ENCODE peak calls at places on chromosomes 1 and 21, in ten cellular contexts. B is T-helper 2 cell; O is NCI-H1092; R is fibroblast of pulmonary artery; S is psoas muscle; X is tibial artery; E is stimulated activated naive B cell treated with anti-CD40 and anti-IgM and Interleukin-4, amounts not matched to agents 10 μg/mL and 1 μg/mL and 100 μg/mL, for 72 hours; P is RPMI7951; T is activated CD4-positive, alpha-beta memory T cell treated with anti-CD3 and anti-CD28 coated beads, Interleukin-2, amount 10 ng/mL, durations not matched to agents 7 days and 5 days; K is smooth muscle cell of the brain vasculature. Q is an unnamed sample.

GRCh38 chr1:44890007-44890406 is 47.0 kb upstream of the PTCH2 start:
- DNase-seq in B (no peak), S (no peak), K (no peak), X (no peak), P (no peak), T (no peak), R (no peak), E (no peak), O (no peak), Q (no peak)

GRCh38 chr1:35319988-35320713 is 51.6 kb downstream of the ZMYM4 start:
- DNase-seq in S (no peak), K (no peak), O (no peak), E (no peak), B (no peak), T (no peak), R (peak; percentile 62), P (peak; percentile 12), X (no peak), Q (no peak)

GRCh38 chr1:66925944-66926343 is 1.2 kb downstream of the MIER1 start:
- DNase-seq in E (no peak), S (no peak), O (no peak), K (no peak), R (no peak), P (peak; percentile 54), X (no peak), T (no peak), B (no peak), Q (no peak)

GRCh38 chr1:185338719-185339622 is 21.9 kb upstream of the IVNS1ABP start:
- DNase-seq in O (no peak), E (peak; percentile 51), S (no peak), R (peak; percentile 48), P (peak; percentile 60), B (no peak), X (peak; percentile 49), T (peak; percentile 80), K (no peak), Q (no peak)

GRCh38 chr1:94951509-94952208 is 24.7 kb upstream of the CNN3 start:
- DNase-seq in R (no peak), O (no peak), P (peak; percentile 75), S (no peak), T (no peak), B (no peak), E (no peak), K (no peak), X (no peak), Q (no peak)

GRCh38 chr1:109181085-109181806 is 32.5 kb upstream of the SARS1 start:
- DNase-seq in E (no peak), S (no peak), O (no peak), K (no peak), R (peak; percentile 23), X (no peak), P (no peak), T (no peak), B (no peak), Q (no peak)

GRCh38 chr1:214216779-214217178 is 64.2 kb upstream of the SMYD2 start:
- DNase-seq in K (no peak), X (no peak), P (no peak), T (no peak), S (no peak), O (no peak), R (no peak), E (no peak), B (no peak), Q (no peak)

GRCh38 chr1:61588736-61589381 is 136.1 kb downstream of the TM2D1 start:
- DNase-seq in K (peak; percentile 46), R (peak; percentile 75), X (no peak), B (peak; percentile 39), P (peak; percentile 40), E (peak; percentile 35), T (peak; percentile 63), S (peak; percentile 61), O (peak; percentile 47), Q (peak; percentile 75)

GRCh38 chr1:1426961-1427934 is 6.2 kb upstream of the ANKRD65 start:
- DNase-seq in X (no peak), E (no peak), T (no peak), B (no peak), P (no peak), S (no peak), O (no peak), R (no peak), K (no peak), Q (no peak)

GRCh38 chr1:245579881-245580280 is 425.1 kb downstream of the KIF26B start:
- DNase-seq in R (no peak), T (no peak), B (no peak), O (no peak), K (no peak), X (no peak), S (no peak), P (no peak), E (no peak), Q (no peak)

GRCh38 chr1:229022595-229023350 is 248.1 kb upstream of the RAB4A start:
- DNase-seq in B (no peak), R (no peak), S (no peak), K (no peak), O (no peak), P (peak; percentile 33), T (no peak), X (no peak), E (no peak), Q (peak; percentile 89)

GRCh38 chr1:81679972-81680371 is 120.8 kb upstream of the ADGRL2 start:
- DNase-seq in T (no peak), E (no peak), K (no peak), X (no peak), B (no peak), R (peak; percentile 93), S (no peak), O (no peak), P (no peak), Q (peak; percentile 89)

GRCh38 chr1:234683856-234684632 is 74.1 kb upstream of the IRF2BP2 start:
- DNase-seq in X (peak; percentile 76), P (peak; percentile 86), T (no peak), S (peak; percentile 77), B (no peak), E (no peak), K (no peak), R (peak; percentile 88), O (no peak), Q (peak; percentile 79)

GRCh38 chr21:46126321-46127238 is 28.7 kb downstream of the COL6A2 start:
- DNase-seq in B (no peak), E (no peak), R (no peak), O (no peak), S (peak; percentile 42), X (peak; percentile 20), P (no peak), K (no peak), T (no peak), Q (peak; percentile 12)

GRCh38 chr1:109498161-109498801 is 4.4 kb downstream of the CYB561D1 start:
- DNase-seq in B (no peak), K (no peak), S (no peak), P (peak; percentile 42), X (no peak), O (peak; percentile 46), T (no peak), R (peak; percentile 49), E (no peak), Q (peak; percentile 61)

GRCh38 chr1:47991187-47991586 is 6.0 kb downstream of the TRABD2B start:
- DNase-seq in T (no peak), R (peak; percentile 5), X (no peak), E (no peak), S (no peak), B (no peak), P (no peak), O (no peak), K (no peak), Q (no peak)

GRCh38 chr1:228804640-228805413 is 69.5 kb downstream of the RHOU start:
- DNase-seq in R (peak; percentile 51), B (no peak), X (no peak), P (no peak), S (no peak), O (peak; percentile 23), T (peak; percentile 74), E (no peak), K (no peak), Q (peak; percentile 26)

GRCh38 chr1:208434008-208434407 is 189.8 kb upstream of the PLXNA2 start:
- DNase-seq in K (no peak), S (no peak), T (no peak), B (no peak), X (no peak), R (no peak), P (no peak), E (no peak), O (no peak), Q (no peak)

GRCh38 chr1:31848381-31848897 is 32.6 kb upstream of the SPOCD1 start:
- DNase-seq in R (no peak), E (no peak), P (no peak), O (no peak), X (no peak), B (peak; percentile 16), K (no peak), S (no peak), T (peak; percentile 41), Q (no peak)

GRCh38 chr1:25649505-25650218 is 33.1 kb downstream of the MAN1C1 start:
- DNase-seq in P (no peak), O (no peak), B (no peak), S (no peak), X (no peak), T (no peak), E (no peak), R (no peak), K (no peak), Q (peak; percentile 7)